ENCODE peak calls at places on chromosomes 16 and 17, in nine cellular contexts. W is NCI-H146; L is GM06990; E is stimulated activated CD4-positive, alpha-beta T cell treated with anti-CD3 and anti-CD28 coated beads, Interleukin-2, amount 100 ng/mL, for 48 hours; C is NCI-H510A; S is OCI-M1; F is T-helper 17 cell; P is upper lobe of right lung; R is astrocyte of the spinal cord. O is an unnamed sample.

GRCh38 chr17:76659928-76660614 is 16.5 kb upstream of the ST6GALNAC1 start:
- DNase-seq in C (no peak), R (no peak), P (no peak), F (no peak), L (no peak), S (peak), E (no peak), W (peak), O (peak)

GRCh38 chr16:15988268-15989013 is 39.0 kb downstream of the ABCC1 start:
- DNase-seq in S (peak), W (no peak), L (no peak), R (no peak), P (no peak), F (no peak), C (no peak), E (no peak), O (no peak)

GRCh38 chr16:53967172-53967571 is 263.2 kb downstream of the FTO start:
- DNase-seq in W (no peak), C (no peak), R (no peak), S (no peak), E (no peak), P (no peak), L (no peak), F (no peak), O (peak)

GRCh38 chr16:4455951-4456350 is 18.5 kb downstream of the NMRAL1 start:
- DNase-seq in L (no peak), P (no peak), C (no peak), W (no peak), F (no peak), E (no peak), R (no peak), S (no peak), O (no peak)

GRCh38 chr17:51397361-51398127 is 137.2 kb downstream of the UTP18 start:
- DNase-seq in E (no peak), R (peak), C (no peak), L (no peak), W (no peak), S (no peak), P (no peak), F (no peak), O (no peak)

GRCh38 chr17:888998-889401 is 90.6 kb downstream of the NXN start:
- DNase-seq in P (no peak), L (no peak), E (no peak), F (no peak), W (no peak), C (no peak), R (no peak), S (no peak), O (no peak)

GRCh38 chr17:56540791-56541190 is 52.7 kb upstream of the NOG start:
- DNase-seq in L (no peak), W (no peak), F (no peak), R (no peak), P (no peak), S (no peak), C (no peak), E (no peak), O (no peak)

GRCh38 chr16:19162085-19162484 is 6.0 kb upstream of the SYT17 start:
- DNase-seq in C (no peak), S (no peak), F (no peak), R (no peak), P (no peak), E (no peak), L (no peak), W (no peak), O (no peak)

GRCh38 chr16:27369806-27370205 is 32.2 kb upstream of the IL21R start:
- DNase-seq in L (no peak), E (no peak), C (no peak), W (no peak), S (no peak), F (no peak), P (peak), R (peak), O (no peak)

GRCh38 chr17:55722016-55722706 is 503 bp downstream of the TMEM100 start:
- DNase-seq in F (no peak), C (no peak), R (peak), S (no peak), E (no peak), W (no peak), P (no peak), L (no peak), O (no peak)

GRCh38 chr17:80792373-80792781 is 199.3 kb upstream of the CHMP6 start:
- DNase-seq in E (no peak), F (no peak), P (no peak), S (no peak), W (no peak), R (no peak), L (no peak), C (no peak), O (no peak)

GRCh38 chr17:68006797-68007196 is 10.5 kb upstream of the C17orf58 start:
- DNase-seq in C (no peak), R (no peak), S (no peak), W (no peak), F (no peak), P (no peak), E (no peak), L (no peak), O (no peak)

GRCh38 chr17:56108811-56109284 is 44.4 kb upstream of the ANKFN1 start:
- DNase-seq in W (no peak), P (no peak), S (no peak), C (no peak), R (no peak), F (no peak), L (no peak), E (no peak), O (no peak)

GRCh38 chr16:11064846-11065245 is 120.5 kb downstream of the CLEC16A start:
- DNase-seq in F (no peak), E (no peak), P (no peak), C (no peak), L (no peak), R (no peak), S (no peak), W (no peak), O (no peak)

GRCh38 chr16:29254676-29255495 is 151.6 kb downstream of the NPIPB11 start:
- DNase-seq in L (no peak), S (no peak), E (no peak), P (no peak), F (no peak), W (no peak), C (no peak), R (no peak), O (no peak)

GRCh38 chr16:2026461-2027023 is at the start of gene NHERF2:
- DNase-seq in E (no peak), W (peak), P (peak), R (no peak), L (peak), C (no peak), S (no peak), F (no peak), O (no peak)

GRCh38 chr17:41835800-41836549 is at the start of gene NT5C3B:
- DNase-seq in W (peak), C (peak), R (peak), L (peak), S (peak), P (peak), F (peak), E (peak), O (peak)

GRCh38 chr17:17054636-17055035 is 12.4 kb downstream of the MPRIP start:
- DNase-seq in F (no peak), S (no peak), L (no peak), P (peak), W (no peak), C (no peak), R (no peak), E (no peak), O (no peak)

GRCh38 chr16:23081675-23082119 is 67.6 kb downstream of the USP31 start:
- DNase-seq in C (no peak), F (no peak), W (peak), L (no peak), P (no peak), E (no peak), S (no peak), R (peak), O (no peak)

GRCh38 chr16:72015124-72015523 is 6.6 kb downstream of the DHODH start:
- DNase-seq in W (peak), E (no peak), S (no peak), P (no peak), F (no peak), R (no peak), C (no peak), L (no peak), O (no peak)

GRCh38 chr16:70402916-70403659 is 35.8 kb downstream of the ST3GAL2 start:
- DNase-seq in L (no peak), S (peak), R (no peak), P (no peak), F (no peak), W (no peak), C (no peak), E (no peak), O (no peak)